ENCODE peak calls at places on chromosomes 12 and 14, in eight cellular contexts. One of them, this sample, is unnamed.
A peak's percentile ranks its signal among the peaks of the same experiment; 100 is the strongest.

GRCh38 chr12:130803707-130804106 is 35.3 kb downstream of the STX2 start:
- DNase-seq in Peyer's patch: no peak
- DNase-seq in lung: no peak
- DNase-seq in tibial artery: no peak
- DNase-seq in mammary epithelial cell: no peak
- DNase-seq in body of pancreas: no peak
- DNase-seq in right atrium auricular region: no peak
- DNase-seq in left ventricle myocardium inferior: no peak
- DNase-seq in this sample: no peak

GRCh38 chr14:97266653-97267052 is 469.5 kb downstream of the VRK1 start:
- DNase-seq in Peyer's patch: no peak
- DNase-seq in lung: no peak
- DNase-seq in tibial artery: no peak
- DNase-seq in mammary epithelial cell: no peak
- DNase-seq in body of pancreas: no peak
- DNase-seq in right atrium auricular region: no peak
- DNase-seq in left ventricle myocardium inferior: no peak
- DNase-seq in this sample: no peak

GRCh38 chr14:56482306-56482705 is 97.3 kb upstream of the TMEM260 start:
- DNase-seq in Peyer's patch: no peak
- DNase-seq in lung: no peak
- DNase-seq in tibial artery: no peak
- DNase-seq in mammary epithelial cell: no peak
- DNase-seq in body of pancreas: no peak
- DNase-seq in right atrium auricular region: no peak
- DNase-seq in left ventricle myocardium inferior: no peak
- DNase-seq in this sample: no peak

GRCh38 chr12:6171409-6172015 is 28.7 kb upstream of the CD9 start:
- DNase-seq in Peyer's patch: peak; percentile 45
- DNase-seq in lung: no peak
- DNase-seq in tibial artery: peak; percentile 56
- DNase-seq in mammary epithelial cell: no peak
- DNase-seq in body of pancreas: peak; percentile 16
- DNase-seq in right atrium auricular region: peak; percentile 73
- DNase-seq in left ventricle myocardium inferior: peak; percentile 67
- DNase-seq in this sample: peak; percentile 75

GRCh38 chr12:118773956-118774723 is 207.2 kb upstream of the SRRM4 start:
- DNase-seq in Peyer's patch: no peak
- DNase-seq in lung: no peak
- DNase-seq in tibial artery: no peak
- DNase-seq in mammary epithelial cell: no peak
- DNase-seq in body of pancreas: no peak
- DNase-seq in right atrium auricular region: no peak
- DNase-seq in left ventricle myocardium inferior: no peak
- DNase-seq in this sample: no peak

GRCh38 chr14:61184117-61184516 is 97.0 kb downstream of the TMEM30B start:
- DNase-seq in Peyer's patch: no peak
- DNase-seq in lung: no peak
- DNase-seq in tibial artery: no peak
- DNase-seq in mammary epithelial cell: peak; percentile 81
- DNase-seq in body of pancreas: no peak
- DNase-seq in right atrium auricular region: no peak
- DNase-seq in left ventricle myocardium inferior: no peak
- DNase-seq in this sample: no peak

GRCh38 chr12:114286145-114286544 is 119.8 kb downstream of the TBX5 start:
- DNase-seq in Peyer's patch: no peak
- DNase-seq in lung: no peak
- DNase-seq in tibial artery: no peak
- DNase-seq in mammary epithelial cell: no peak
- DNase-seq in body of pancreas: no peak
- DNase-seq in right atrium auricular region: no peak
- DNase-seq in left ventricle myocardium inferior: no peak
- DNase-seq in this sample: no peak

GRCh38 chr12:11773889-11774677 is 124.6 kb downstream of the ETV6 start:
- DNase-seq in Peyer's patch: no peak
- DNase-seq in lung: no peak
- DNase-seq in tibial artery: peak; percentile 28
- DNase-seq in mammary epithelial cell: no peak
- DNase-seq in body of pancreas: no peak
- DNase-seq in right atrium auricular region: no peak
- DNase-seq in left ventricle myocardium inferior: no peak
- DNase-seq in this sample: no peak

GRCh38 chr14:67218126-67218525 is 23.1 kb upstream of the PALS1 start:
- DNase-seq in Peyer's patch: no peak
- DNase-seq in lung: no peak
- DNase-seq in tibial artery: no peak
- DNase-seq in mammary epithelial cell: no peak
- DNase-seq in body of pancreas: no peak
- DNase-seq in right atrium auricular region: no peak
- DNase-seq in left ventricle myocardium inferior: no peak
- DNase-seq in this sample: no peak

GRCh38 chr14:103683139-103683538 is 32.1 kb downstream of the XRCC3 start:
- DNase-seq in Peyer's patch: no peak
- DNase-seq in lung: no peak
- DNase-seq in tibial artery: no peak
- DNase-seq in mammary epithelial cell: no peak
- DNase-seq in body of pancreas: no peak
- DNase-seq in right atrium auricular region: no peak
- DNase-seq in left ventricle myocardium inferior: no peak
- DNase-seq in this sample: no peak

GRCh38 chr14:103675957-103676356 is 39.3 kb downstream of the XRCC3 start:
- DNase-seq in Peyer's patch: no peak
- DNase-seq in lung: no peak
- DNase-seq in tibial artery: no peak
- DNase-seq in mammary epithelial cell: no peak
- DNase-seq in body of pancreas: no peak
- DNase-seq in right atrium auricular region: no peak
- DNase-seq in left ventricle myocardium inferior: no peak
- DNase-seq in this sample: no peak

GRCh38 chr14:103676881-103677675 is 38.2 kb downstream of the XRCC3 start:
- DNase-seq in Peyer's patch: no peak
- DNase-seq in lung: no peak
- DNase-seq in tibial artery: no peak
- DNase-seq in mammary epithelial cell: no peak
- DNase-seq in body of pancreas: no peak
- DNase-seq in right atrium auricular region: no peak
- DNase-seq in left ventricle myocardium inferior: no peak
- DNase-seq in this sample: no peak

GRCh38 chr14:103680491-103681231 is 34.6 kb downstream of the XRCC3 start:
- DNase-seq in Peyer's patch: no peak
- DNase-seq in lung: no peak
- DNase-seq in tibial artery: no peak
- DNase-seq in mammary epithelial cell: no peak
- DNase-seq in body of pancreas: no peak
- DNase-seq in right atrium auricular region: no peak
- DNase-seq in left ventricle myocardium inferior: no peak
- DNase-seq in this sample: no peak

GRCh38 chr14:103679351-103679750 is 35.9 kb downstream of the XRCC3 start:
- DNase-seq in Peyer's patch: peak; percentile 80
- DNase-seq in lung: no peak
- DNase-seq in tibial artery: peak; percentile 47
- DNase-seq in mammary epithelial cell: no peak
- DNase-seq in body of pancreas: peak; percentile 53
- DNase-seq in right atrium auricular region: no peak
- DNase-seq in left ventricle myocardium inferior: no peak
- DNase-seq in this sample: peak; percentile 42
- TF ChIP-seq CTCF in Peyer's patch: peak; percentile 19
- TF ChIP-seq CTCF in lung: no peak
- TF ChIP-seq CTCF in tibial artery: peak; percentile 10
- TF ChIP-seq CTCF in mammary epithelial cell: peak; percentile 27
- TF ChIP-seq CTCF in body of pancreas: peak; percentile 24
- TF ChIP-seq CTCF in right atrium auricular region: no peak
- TF ChIP-seq CTCF in left ventricle myocardium inferior: peak; percentile 47
- TF ChIP-seq CTCF in this sample: peak; percentile 24

GRCh38 chr14:98909251-98909944 is 362.6 kb downstream of the BCL11B start:
- DNase-seq in Peyer's patch: peak; percentile 74
- DNase-seq in lung: no peak
- DNase-seq in tibial artery: no peak
- DNase-seq in mammary epithelial cell: peak; percentile 95
- DNase-seq in body of pancreas: peak; percentile 18
- DNase-seq in right atrium auricular region: no peak
- DNase-seq in left ventricle myocardium inferior: no peak
- DNase-seq in this sample: no peak
- H3K27ac ChIP-seq in Peyer's patch: no peak overlapping the region
- H3K27ac ChIP-seq in lung: no peak overlapping the region
- H3K27ac ChIP-seq in tibial artery: no peak overlapping the region
- H3K27ac ChIP-seq in mammary epithelial cell: peak overlapping the region; percentile 58
- H3K27ac ChIP-seq in body of pancreas: no peak overlapping the region
- H3K27ac ChIP-seq in right atrium auricular region: no peak overlapping the region
- H3K27ac ChIP-seq in left ventricle myocardium inferior: no peak overlapping the region
- H3K27ac ChIP-seq in this sample: no peak overlapping the region

GRCh38 chr12:116473416-116473815 is 85.8 kb upstream of the MAP1LC3B2 start:
- DNase-seq in Peyer's patch: no peak
- DNase-seq in lung: no peak
- DNase-seq in tibial artery: no peak
- DNase-seq in mammary epithelial cell: no peak
- DNase-seq in body of pancreas: no peak
- DNase-seq in right atrium auricular region: no peak
- DNase-seq in left ventricle myocardium inferior: no peak
- DNase-seq in this sample: no peak

GRCh38 chr12:116474899-116475298 is 84.3 kb upstream of the MAP1LC3B2 start:
- DNase-seq in Peyer's patch: no peak
- DNase-seq in lung: no peak
- DNase-seq in tibial artery: no peak
- DNase-seq in mammary epithelial cell: no peak
- DNase-seq in body of pancreas: no peak
- DNase-seq in right atrium auricular region: no peak
- DNase-seq in left ventricle myocardium inferior: no peak
- DNase-seq in this sample: no peak

GRCh38 chr12:116478243-116478773 is 80.9 kb upstream of the MAP1LC3B2 start:
- DNase-seq in Peyer's patch: no peak
- DNase-seq in lung: no peak
- DNase-seq in tibial artery: no peak
- DNase-seq in mammary epithelial cell: no peak
- DNase-seq in body of pancreas: no peak
- DNase-seq in right atrium auricular region: no peak
- DNase-seq in left ventricle myocardium inferior: no peak
- DNase-seq in this sample: no peak

GRCh38 chr12:116474331-116474730 is 84.8 kb upstream of the MAP1LC3B2 start:
- DNase-seq in Peyer's patch: no peak
- DNase-seq in lung: no peak
- DNase-seq in tibial artery: no peak
- DNase-seq in mammary epithelial cell: peak; percentile 67
- DNase-seq in body of pancreas: no peak
- DNase-seq in right atrium auricular region: no peak
- DNase-seq in left ventricle myocardium inferior: no peak
- DNase-seq in this sample: no peak

DNA sequence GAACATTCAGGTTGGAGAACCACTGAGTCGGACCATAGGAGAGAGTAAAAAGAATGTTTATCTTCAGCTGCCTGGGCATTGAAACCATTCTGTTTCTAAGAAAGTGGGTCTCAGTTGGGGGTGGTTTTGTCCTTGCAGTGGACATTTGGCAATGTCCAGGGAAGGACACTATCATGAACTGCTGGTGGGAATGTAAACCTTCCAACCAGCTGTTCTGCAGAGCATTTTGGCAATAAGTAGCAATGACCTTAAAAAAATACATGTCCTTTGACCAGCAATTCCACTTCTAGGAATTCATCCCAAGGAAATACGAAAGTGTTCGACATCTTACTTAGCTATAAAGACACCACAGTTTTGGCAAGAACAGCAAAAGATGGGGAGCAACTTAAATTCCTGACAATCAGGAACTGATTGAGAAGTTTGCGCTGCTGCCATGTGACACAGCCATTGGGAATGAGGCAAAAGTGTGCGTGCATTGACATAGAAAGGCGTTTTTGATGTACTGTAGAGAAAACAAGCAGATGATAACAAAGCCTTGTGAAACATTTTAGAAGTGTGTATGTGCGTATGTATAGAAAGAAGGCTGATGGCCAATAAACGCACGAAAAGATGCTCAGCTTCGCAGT is 82.8 kb upstream of the MAP1LC3B2 start:
- DNase-seq in Peyer's patch: no peak
- DNase-seq in lung: no peak
- DNase-seq in tibial artery: no peak
- DNase-seq in mammary epithelial cell: no peak
- DNase-seq in body of pancreas: peak; percentile 78
- DNase-seq in right atrium auricular region: no peak
- DNase-seq in left ventricle myocardium inferior: no peak
- DNase-seq in this sample: no peak
- H3K4me3 ChIP-seq in Peyer's patch: no peak overlapping the region
- H3K4me3 ChIP-seq in lung: no peak overlapping the region
- H3K4me3 ChIP-seq in tibial artery: no peak overlapping the region
- H3K4me3 ChIP-seq in mammary epithelial cell: no peak overlapping the region
- H3K4me3 ChIP-seq in body of pancreas: no peak overlapping the region
- H3K4me3 ChIP-seq in right atrium auricular region: no peak overlapping the region
- H3K4me3 ChIP-seq in left ventricle myocardium inferior: no peak overlapping the region
- H3K4me3 ChIP-seq in this sample: no peak overlapping the region

GRCh38 chr12:120367252-120367923 is 1.6 kb downstream of the MSI1 start:
- DNase-seq in Peyer's patch: no peak
- DNase-seq in lung: no peak
- DNase-seq in tibial artery: no peak
- DNase-seq in mammary epithelial cell: no peak
- DNase-seq in body of pancreas: no peak
- DNase-seq in right atrium auricular region: no peak
- DNase-seq in left ventricle myocardium inferior: no peak
- DNase-seq in this sample: no peak
- TF ChIP-seq CTCF in Peyer's patch: no peak
- TF ChIP-seq CTCF in lung: no peak
- TF ChIP-seq CTCF in tibial artery: no peak
- TF ChIP-seq CTCF in mammary epithelial cell: peak; percentile 28
- TF ChIP-seq CTCF in body of pancreas: peak; percentile 42
- TF ChIP-seq CTCF in right atrium auricular region: no peak
- TF ChIP-seq CTCF in left ventricle myocardium inferior: no peak
- TF ChIP-seq CTCF in this sample: peak; percentile 27

GRCh38 chr12:131986847-131987398 is 37.2 kb downstream of the EP400 start:
- DNase-seq in Peyer's patch: no peak
- DNase-seq in lung: no peak
- DNase-seq in tibial artery: no peak
- DNase-seq in mammary epithelial cell: no peak
- DNase-seq in body of pancreas: no peak
- DNase-seq in right atrium auricular region: peak; percentile 42
- DNase-seq in left ventricle myocardium inferior: no peak
- DNase-seq in this sample: no peak
- H3K27ac ChIP-seq in Peyer's patch: no peak overlapping the region
- H3K27ac ChIP-seq in lung: no peak overlapping the region
- H3K27ac ChIP-seq in tibial artery: no peak overlapping the region
- H3K27ac ChIP-seq in mammary epithelial cell: no peak overlapping the region
- H3K27ac ChIP-seq in body of pancreas: no peak overlapping the region
- H3K27ac ChIP-seq in right atrium auricular region: no peak overlapping the region
- H3K27ac ChIP-seq in left ventricle myocardium inferior: no peak overlapping the region
- H3K27ac ChIP-seq in this sample: no peak overlapping the region

DNA sequence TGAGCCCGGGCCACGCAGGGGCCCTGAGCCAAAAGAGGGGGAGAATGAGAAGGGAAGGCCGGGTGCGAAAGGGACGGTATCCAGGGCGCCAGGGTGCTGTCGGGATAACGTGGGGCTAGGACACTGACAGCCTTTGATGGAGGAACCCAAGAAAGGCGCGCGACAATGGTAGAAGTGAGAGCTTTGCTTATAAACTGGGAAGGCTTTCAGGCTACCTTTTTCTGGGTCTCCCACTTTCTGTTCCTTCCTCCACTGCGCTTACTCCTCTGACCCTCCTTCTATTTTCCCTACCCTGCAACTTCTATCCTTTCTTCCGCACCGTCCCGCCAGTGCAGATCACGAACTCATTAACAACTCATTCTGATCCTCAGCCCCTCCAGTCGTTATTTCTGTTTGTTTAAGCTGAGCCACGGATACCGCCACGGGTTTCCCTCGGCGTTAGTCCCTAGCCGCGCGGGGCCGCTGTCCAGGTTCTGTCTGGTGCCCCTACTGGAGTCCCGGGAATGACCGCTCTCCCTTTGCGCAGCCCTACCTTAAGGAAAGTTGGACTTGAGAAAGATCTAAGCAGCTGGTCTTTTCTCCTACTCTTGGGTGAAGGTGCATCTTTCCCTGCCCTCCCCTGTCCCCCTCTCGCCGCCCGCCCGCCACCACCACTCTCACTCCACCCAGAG is 3.0 kb downstream of the SSTR1 start:
- DNase-seq in Peyer's patch: peak; percentile 49
- DNase-seq in lung: no peak
- DNase-seq in tibial artery: no peak
- DNase-seq in mammary epithelial cell: no peak
- DNase-seq in body of pancreas: peak; percentile 10
- DNase-seq in right atrium auricular region: no peak
- DNase-seq in left ventricle myocardium inferior: peak; percentile 15
- DNase-seq in this sample: no peak
- H3K4me3 ChIP-seq in Peyer's patch: no peak overlapping the region
- H3K4me3 ChIP-seq in lung: peak overlapping the region; percentile 46
- H3K4me3 ChIP-seq in tibial artery: peak overlapping the region; percentile 55
- H3K4me3 ChIP-seq in mammary epithelial cell: no peak overlapping the region
- H3K4me3 ChIP-seq in body of pancreas: no peak overlapping the region
- H3K4me3 ChIP-seq in right atrium auricular region: peak overlapping the region; percentile 16
- H3K4me3 ChIP-seq in left ventricle myocardium inferior: peak overlapping the region; percentile 65
- H3K4me3 ChIP-seq in this sample: peak overlapping the region; percentile 47